ENCODE peak calls at places on chromosomes 6 and 20, in six cellular contexts. One of them, this sample, is unnamed.

GRCh38 chr20:64212750-64213149 is 42.8 kb upstream of the PCMTD2 start:
- DNase-seq in kidney: peak; percentile 73
- DNase-seq in brain microvascular endothelial cell: no peak
- DNase-seq in upper lobe of right lung: no peak
- DNase-seq in lower lobe of right lung: no peak
- DNase-seq in CD8-positive, alpha-beta T cell: no peak
- DNase-seq in this sample: peak; percentile 98

GRCh38 chr6:107318100-107318736 is 141.1 kb downstream of the PDSS2 start:
- DNase-seq in kidney: no peak
- DNase-seq in brain microvascular endothelial cell: peak; percentile 67
- DNase-seq in upper lobe of right lung: peak; percentile 64
- DNase-seq in lower lobe of right lung: peak; percentile 57
- DNase-seq in CD8-positive, alpha-beta T cell: peak; percentile 7
- DNase-seq in this sample: peak; percentile 65

GRCh38 chr6:69974193-69974592 is 107.8 kb downstream of the COL19A1 start:
- DNase-seq in kidney: no peak
- DNase-seq in brain microvascular endothelial cell: peak; percentile 69
- DNase-seq in upper lobe of right lung: no peak
- DNase-seq in lower lobe of right lung: no peak
- DNase-seq in CD8-positive, alpha-beta T cell: no peak
- DNase-seq in this sample: no peak

GRCh38 chr6:47476794-47477496 is 644 bp upstream of the CD2AP start:
- DNase-seq in kidney: no peak
- DNase-seq in brain microvascular endothelial cell: no peak
- DNase-seq in upper lobe of right lung: no peak
- DNase-seq in lower lobe of right lung: no peak
- DNase-seq in CD8-positive, alpha-beta T cell: no peak
- DNase-seq in this sample: no peak

GRCh38 chr20:62678553-62678952 is 30.1 kb upstream of the NTSR1 start:
- DNase-seq in kidney: no peak
- DNase-seq in brain microvascular endothelial cell: no peak
- DNase-seq in upper lobe of right lung: no peak
- DNase-seq in lower lobe of right lung: no peak
- DNase-seq in CD8-positive, alpha-beta T cell: no peak
- DNase-seq in this sample: no peak

GRCh38 chr6:52423971-52424381 is 3.8 kb downstream of the EFHC1 start:
- DNase-seq in kidney: no peak
- DNase-seq in brain microvascular endothelial cell: peak; percentile 89
- DNase-seq in upper lobe of right lung: no peak
- DNase-seq in lower lobe of right lung: no peak
- DNase-seq in CD8-positive, alpha-beta T cell: no peak
- DNase-seq in this sample: no peak

GRCh38 chr6:146027586-146028249 is 1.1 kb upstream of the GRM1 start:
- DNase-seq in kidney: peak; percentile 37
- DNase-seq in brain microvascular endothelial cell: no peak
- DNase-seq in upper lobe of right lung: no peak
- DNase-seq in lower lobe of right lung: no peak
- DNase-seq in CD8-positive, alpha-beta T cell: no peak
- DNase-seq in this sample: peak; percentile 56

GRCh38 chr6:169008641-169009040 is 245.0 kb downstream of the THBS2 start:
- DNase-seq in kidney: no peak
- DNase-seq in brain microvascular endothelial cell: no peak
- DNase-seq in upper lobe of right lung: no peak
- DNase-seq in lower lobe of right lung: no peak
- DNase-seq in CD8-positive, alpha-beta T cell: no peak
- DNase-seq in this sample: no peak

GRCh38 chr6:168418151-168418551 is 22.8 kb upstream of the SMOC2 start:
- DNase-seq in kidney: no peak
- DNase-seq in brain microvascular endothelial cell: no peak
- DNase-seq in upper lobe of right lung: no peak
- DNase-seq in lower lobe of right lung: no peak
- DNase-seq in CD8-positive, alpha-beta T cell: no peak
- DNase-seq in this sample: no peak

GRCh38 chr6:13915566-13916229 is 9.1 kb upstream of the RNF182 start:
- DNase-seq in kidney: no peak
- DNase-seq in brain microvascular endothelial cell: no peak
- DNase-seq in upper lobe of right lung: no peak
- DNase-seq in lower lobe of right lung: no peak
- DNase-seq in CD8-positive, alpha-beta T cell: no peak
- DNase-seq in this sample: no peak

GRCh38 chr6:90911600-90911999 is 324.7 kb upstream of the MAP3K7 start:
- DNase-seq in kidney: no peak
- DNase-seq in brain microvascular endothelial cell: no peak
- DNase-seq in upper lobe of right lung: no peak
- DNase-seq in lower lobe of right lung: no peak
- DNase-seq in CD8-positive, alpha-beta T cell: no peak
- DNase-seq in this sample: no peak

GRCh38 chr6:33620584-33621395 is at the start of gene ITPR3:
- DNase-seq in kidney: peak; percentile 91
- DNase-seq in brain microvascular endothelial cell: no peak
- DNase-seq in upper lobe of right lung: peak; percentile 87
- DNase-seq in lower lobe of right lung: peak; percentile 74
- DNase-seq in CD8-positive, alpha-beta T cell: peak; percentile 72
- DNase-seq in this sample: peak; percentile 97

GRCh38 chr6:21826031-21826430 is 232.5 kb downstream of the SOX4 start:
- DNase-seq in kidney: no peak
- DNase-seq in brain microvascular endothelial cell: peak; percentile 31
- DNase-seq in upper lobe of right lung: no peak
- DNase-seq in lower lobe of right lung: no peak
- DNase-seq in CD8-positive, alpha-beta T cell: no peak
- DNase-seq in this sample: no peak

GRCh38 chr6:72553531-72554202 is 68.2 kb upstream of the KCNQ5 start:
- DNase-seq in kidney: no peak
- DNase-seq in brain microvascular endothelial cell: peak; percentile 87
- DNase-seq in upper lobe of right lung: no peak
- DNase-seq in lower lobe of right lung: no peak
- DNase-seq in CD8-positive, alpha-beta T cell: no peak
- DNase-seq in this sample: peak; percentile 30

GRCh38 chr20:47215653-47216397 is 140.7 kb downstream of the ZMYND8 start:
- DNase-seq in kidney: no peak
- DNase-seq in brain microvascular endothelial cell: no peak
- DNase-seq in upper lobe of right lung: no peak
- DNase-seq in lower lobe of right lung: no peak
- DNase-seq in CD8-positive, alpha-beta T cell: no peak
- DNase-seq in this sample: no peak

GRCh38 chr20:47220161-47220582 is 136.3 kb downstream of the ZMYND8 start:
- DNase-seq in kidney: no peak
- DNase-seq in brain microvascular endothelial cell: no peak
- DNase-seq in upper lobe of right lung: no peak
- DNase-seq in lower lobe of right lung: no peak
- DNase-seq in CD8-positive, alpha-beta T cell: peak; percentile 50
- DNase-seq in this sample: no peak

GRCh38 chr20:47221036-47221625 is 135.4 kb downstream of the ZMYND8 start:
- DNase-seq in kidney: no peak
- DNase-seq in brain microvascular endothelial cell: no peak
- DNase-seq in upper lobe of right lung: no peak
- DNase-seq in lower lobe of right lung: no peak
- DNase-seq in CD8-positive, alpha-beta T cell: no peak
- DNase-seq in this sample: no peak

GRCh38 chr20:47216819-47217410 is 139.6 kb downstream of the ZMYND8 start:
- DNase-seq in kidney: no peak
- DNase-seq in brain microvascular endothelial cell: no peak
- DNase-seq in upper lobe of right lung: no peak
- DNase-seq in lower lobe of right lung: no peak
- DNase-seq in CD8-positive, alpha-beta T cell: no peak
- DNase-seq in this sample: no peak

GRCh38 chr20:47217482-47218446 is 138.7 kb downstream of the ZMYND8 start:
- DNase-seq in kidney: no peak
- DNase-seq in brain microvascular endothelial cell: no peak
- DNase-seq in upper lobe of right lung: no peak
- DNase-seq in lower lobe of right lung: no peak
- DNase-seq in CD8-positive, alpha-beta T cell: no peak
- DNase-seq in this sample: no peak
- H3K36me3 ChIP-seq in kidney: peaks cover 20% of the 10 kb centered on the region
- H3K36me3 ChIP-seq in brain microvascular endothelial cell: peaks cover 41% of the 10 kb centered on the region
- H3K36me3 ChIP-seq in upper lobe of right lung: peaks cover 89% of the 10 kb centered on the region
- H3K36me3 ChIP-seq in lower lobe of right lung: peaks cover 94% of the 10 kb centered on the region
- H3K36me3 ChIP-seq in CD8-positive, alpha-beta T cell: peaks cover 42% of the 10 kb centered on the region
- H3K36me3 ChIP-seq in this sample: peaks cover 37% of the 10 kb centered on the region

DNA sequence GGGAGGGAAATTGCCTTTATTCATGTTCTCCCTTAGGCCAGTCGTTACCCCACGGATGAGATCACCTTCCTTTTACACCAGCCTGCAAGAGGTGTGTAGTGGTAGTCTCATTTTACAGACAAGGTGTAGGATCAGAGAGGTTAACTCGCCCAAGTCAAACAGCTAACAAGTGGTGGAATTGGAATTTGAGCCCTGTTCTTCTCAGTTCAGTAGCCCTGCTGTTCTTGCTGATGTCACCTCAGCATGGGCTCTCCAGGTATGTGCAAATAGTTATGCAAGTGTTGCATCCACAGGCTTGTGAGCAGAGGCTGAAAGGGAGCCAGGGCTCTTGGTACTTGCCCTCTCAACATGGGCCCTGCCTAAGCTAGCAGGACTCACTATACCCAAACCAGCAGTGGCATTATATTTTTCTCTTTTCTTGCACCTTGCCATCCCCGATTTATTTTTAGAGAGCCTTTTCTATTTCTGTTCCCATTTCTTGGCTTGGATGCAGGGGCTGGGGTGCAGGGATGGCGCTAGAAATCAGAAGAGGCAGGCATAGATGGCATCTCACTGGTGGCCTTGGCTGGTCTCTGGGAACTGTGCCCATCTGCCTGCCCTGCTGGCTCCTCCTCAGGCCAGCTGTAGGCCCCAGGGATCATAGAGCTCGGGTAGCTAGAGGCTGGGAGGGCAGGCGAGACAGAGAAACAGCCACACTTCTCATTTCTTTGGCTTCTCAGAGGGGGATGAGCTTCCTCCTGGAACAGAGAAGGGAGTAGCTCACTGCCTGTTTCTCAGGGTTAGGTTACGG is 18.2 kb downstream of the PPARD start:
- DNase-seq in kidney: no peak
- DNase-seq in brain microvascular endothelial cell: no peak
- DNase-seq in upper lobe of right lung: peak; percentile 66
- DNase-seq in lower lobe of right lung: peak; percentile 62
- DNase-seq in CD8-positive, alpha-beta T cell: no peak
- DNase-seq in this sample: peak; percentile 55
- H3K36me3 ChIP-seq in kidney: no peaks in the 10 kb centered on the region
- H3K36me3 ChIP-seq in brain microvascular endothelial cell: peaks cover 10% of the 10 kb centered on the region
- H3K36me3 ChIP-seq in upper lobe of right lung: peaks cover 20% of the 10 kb centered on the region
- H3K36me3 ChIP-seq in lower lobe of right lung: peaks cover 34% of the 10 kb centered on the region
- H3K36me3 ChIP-seq in CD8-positive, alpha-beta T cell: peaks cover 19% of the 10 kb centered on the region
- H3K36me3 ChIP-seq in this sample: peaks cover 41% of the 10 kb centered on the region

DNA sequence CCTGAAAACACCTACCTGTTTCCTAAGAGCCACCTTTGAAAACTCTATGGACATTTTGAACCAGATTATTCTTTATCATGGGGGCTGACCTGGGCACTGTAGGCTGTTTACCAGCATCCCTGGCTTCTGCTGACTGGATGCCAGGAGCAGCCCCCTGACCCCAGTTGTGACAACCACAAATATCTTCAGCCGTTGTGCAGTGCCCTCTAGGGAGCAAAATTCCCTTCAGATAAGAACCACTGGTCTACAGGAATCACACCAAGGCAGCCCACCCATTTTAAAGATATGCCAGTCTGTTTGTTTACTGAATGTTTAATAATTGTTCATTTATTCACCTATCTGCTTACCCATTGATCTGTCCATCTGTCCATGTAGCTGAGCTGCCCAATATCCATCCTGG is 276.9 kb downstream of the NRN1 start:
- DNase-seq in kidney: no peak
- DNase-seq in brain microvascular endothelial cell: no peak
- DNase-seq in upper lobe of right lung: no peak
- DNase-seq in lower lobe of right lung: no peak
- DNase-seq in CD8-positive, alpha-beta T cell: no peak
- DNase-seq in this sample: peak; percentile 54
- H3K36me3 ChIP-seq in kidney: no peaks in the 10 kb centered on the region
- H3K36me3 ChIP-seq in brain microvascular endothelial cell: no peaks in the 10 kb centered on the region
- H3K36me3 ChIP-seq in upper lobe of right lung: no peaks in the 10 kb centered on the region
- H3K36me3 ChIP-seq in lower lobe of right lung: no peaks in the 10 kb centered on the region
- H3K36me3 ChIP-seq in CD8-positive, alpha-beta T cell: no peaks in the 10 kb centered on the region
- H3K36me3 ChIP-seq in this sample: no peaks in the 10 kb centered on the region

DNA sequence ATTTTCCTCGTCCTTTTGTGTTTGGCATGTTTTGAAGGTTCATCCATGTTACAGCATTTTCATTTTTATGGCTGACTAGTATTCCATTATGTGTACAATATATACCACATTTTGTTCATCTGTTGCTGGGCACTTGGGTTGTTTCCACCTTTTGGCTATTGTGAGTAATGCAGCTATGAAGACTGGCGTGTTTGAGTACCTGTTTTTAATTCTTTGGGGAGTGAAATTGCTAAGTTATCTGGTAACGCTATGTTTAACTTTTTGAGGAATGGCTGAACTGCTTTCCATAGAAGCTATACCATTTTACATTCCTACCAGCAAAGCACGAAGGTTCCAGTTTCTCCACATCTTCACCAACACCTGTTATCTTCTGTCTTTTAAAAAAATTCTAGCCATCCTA is 37.0 kb upstream of the MYL9 start:
- DNase-seq in kidney: no peak
- DNase-seq in brain microvascular endothelial cell: no peak
- DNase-seq in upper lobe of right lung: no peak
- DNase-seq in lower lobe of right lung: no peak
- DNase-seq in CD8-positive, alpha-beta T cell: no peak
- DNase-seq in this sample: no peak
- H3K36me3 ChIP-seq in kidney: peaks cover 23% of the 10 kb centered on the region
- H3K36me3 ChIP-seq in brain microvascular endothelial cell: peaks cover 69% of the 10 kb centered on the region
- H3K36me3 ChIP-seq in upper lobe of right lung: peaks cover 94% of the 10 kb centered on the region
- H3K36me3 ChIP-seq in lower lobe of right lung: peaks cover 99% of the 10 kb centered on the region
- H3K36me3 ChIP-seq in CD8-positive, alpha-beta T cell: peaks cover 4% of the 10 kb centered on the region
- H3K36me3 ChIP-seq in this sample: peaks cover 83% of the 10 kb centered on the region

GRCh38 chr6:36076178-36077088 is 48.8 kb downstream of the MAPK14 start:
- DNase-seq in kidney: no peak
- DNase-seq in brain microvascular endothelial cell: no peak
- DNase-seq in upper lobe of right lung: no peak
- DNase-seq in lower lobe of right lung: no peak
- DNase-seq in CD8-positive, alpha-beta T cell: no peak
- DNase-seq in this sample: peak; percentile 72

GRCh38 chr6:36082318-36082717 is 48.0 kb upstream of the MAPK13 start:
- DNase-seq in kidney: no peak
- DNase-seq in brain microvascular endothelial cell: no peak
- DNase-seq in upper lobe of right lung: no peak
- DNase-seq in lower lobe of right lung: no peak
- DNase-seq in CD8-positive, alpha-beta T cell: no peak
- DNase-seq in this sample: no peak

GRCh38 chr6:36079596-36079995 is 50.7 kb upstream of the MAPK13 start:
- DNase-seq in kidney: no peak
- DNase-seq in brain microvascular endothelial cell: no peak
- DNase-seq in upper lobe of right lung: no peak
- DNase-seq in lower lobe of right lung: no peak
- DNase-seq in CD8-positive, alpha-beta T cell: no peak
- DNase-seq in this sample: no peak

GRCh38 chr6:36075656-36076055 is 48.0 kb downstream of the MAPK14 start:
- DNase-seq in kidney: no peak
- DNase-seq in brain microvascular endothelial cell: no peak
- DNase-seq in upper lobe of right lung: no peak
- DNase-seq in lower lobe of right lung: no peak
- DNase-seq in CD8-positive, alpha-beta T cell: peak; percentile 25
- DNase-seq in this sample: no peak

GRCh38 chr6:36078159-36078558 is 50.6 kb downstream of the MAPK14 start:
- DNase-seq in kidney: no peak
- DNase-seq in brain microvascular endothelial cell: no peak
- DNase-seq in upper lobe of right lung: no peak
- DNase-seq in lower lobe of right lung: no peak
- DNase-seq in CD8-positive, alpha-beta T cell: no peak
- DNase-seq in this sample: no peak
- H3K36me3 ChIP-seq in kidney: peaks cover 11% of the 10 kb centered on the region
- H3K36me3 ChIP-seq in brain microvascular endothelial cell: peaks cover 22% of the 10 kb centered on the region
- H3K36me3 ChIP-seq in upper lobe of right lung: peaks cover 72% of the 10 kb centered on the region
- H3K36me3 ChIP-seq in lower lobe of right lung: peaks cover 88% of the 10 kb centered on the region
- H3K36me3 ChIP-seq in CD8-positive, alpha-beta T cell: peaks cover 37% of the 10 kb centered on the region
- H3K36me3 ChIP-seq in this sample: peaks cover 51% of the 10 kb centered on the region